ENCODE peak calls at places on chromosomes 16 and 17, in six cellular contexts. H, Z, J, A, Q and P are unnamed samples.

GRCh38 chr16:79599256-79599836 is 1.2 kb downstream of the MAF start:
- DNase-seq in H (no peak), Z (peak), J (no peak), A (no peak), Q (peak), P (no peak)

GRCh38 chr16:29664133-29664912 is 1.3 kb downstream of the SPN start:
- DNase-seq in H (no peak), Z (no peak), J (peak), A (no peak), Q (no peak), P (no peak)

GRCh38 chr16:75402821-75403475 is 30.4 kb downstream of the CFDP1 start:
- DNase-seq in H (peak), Z (no peak), J (peak), A (no peak), Q (peak), P (no peak)

GRCh38 chr16:83215417-83216001 is 588.7 kb downstream of the CDH13 start:
- DNase-seq in H (peak), Z (peak), J (peak), A (no peak), Q (peak), P (no peak)

GRCh38 chr16:79093554-79093967 is 507.0 kb downstream of the MAF start:
- DNase-seq in H (no peak), Z (no peak), J (peak), A (no peak), Q (no peak), P (no peak)

GRCh38 chr16:35533683-35534082 is 2074.3 kb downstream of the TP53TG3F start:
- DNase-seq in H (peak), Z (no peak), J (no peak), A (no peak), Q (no peak), P (no peak)

GRCh38 chr17:82358467-82359350 is at the start of gene TEX19:
- DNase-seq in H (no peak), Z (no peak), J (peak), A (no peak), Q (no peak), P (no peak)

GRCh38 chr17:35152741-35153140 is 5.1 kb downstream of the UNC45B start:
- DNase-seq in H (no peak), Z (no peak), J (no peak), A (no peak), Q (no peak), P (no peak)

GRCh38 chr17:19645608-19646250 is 2.8 kb upstream of the ALDH3A2 start:
- DNase-seq in H (no peak), Z (peak), J (peak), A (no peak), Q (peak), P (no peak)

GRCh38 chr17:51060396-51060795 is 60.3 kb downstream of the SPAG9 start:
- DNase-seq in H (no peak), Z (no peak), J (no peak), A (no peak), Q (no peak), P (no peak)

GRCh38 chr17:14211778-14212177 is 24.9 kb downstream of the CDRT15 start:
- DNase-seq in H (no peak), Z (peak), J (peak), A (no peak), Q (no peak), P (no peak)

GRCh38 chr17:47846741-47847340 is 4.1 kb downstream of the SP6 start:
- DNase-seq in H (no peak), Z (peak), J (no peak), A (no peak), Q (no peak), P (no peak)

GRCh38 chr17:47848198-47848513 is 2.8 kb downstream of the SP6 start:
- DNase-seq in H (no peak), Z (no peak), J (no peak), A (no peak), Q (no peak), P (no peak)

GRCh38 chr17:47844814-47845453 is 3.9 kb upstream of the SCRN2 start:
- DNase-seq in H (no peak), Z (no peak), J (peak), A (no peak), Q (no peak), P (no peak)

GRCh38 chr17:47850373-47850691 is 631 bp downstream of the SP6 start:
- DNase-seq in H (no peak), Z (no peak), J (no peak), A (no peak), Q (no peak), P (no peak)

GRCh38 chr17:47847341-47848197 is 3.4 kb downstream of the SP6 start:
- DNase-seq in H (no peak), Z (peak), J (no peak), A (no peak), Q (no peak), P (no peak)
- TF ChIP-seq POLR2AphosphoS5 in H (no peak), Z (no peak), J (no peak), A (no peak), Q (no peak), P (no peak)

DNA sequence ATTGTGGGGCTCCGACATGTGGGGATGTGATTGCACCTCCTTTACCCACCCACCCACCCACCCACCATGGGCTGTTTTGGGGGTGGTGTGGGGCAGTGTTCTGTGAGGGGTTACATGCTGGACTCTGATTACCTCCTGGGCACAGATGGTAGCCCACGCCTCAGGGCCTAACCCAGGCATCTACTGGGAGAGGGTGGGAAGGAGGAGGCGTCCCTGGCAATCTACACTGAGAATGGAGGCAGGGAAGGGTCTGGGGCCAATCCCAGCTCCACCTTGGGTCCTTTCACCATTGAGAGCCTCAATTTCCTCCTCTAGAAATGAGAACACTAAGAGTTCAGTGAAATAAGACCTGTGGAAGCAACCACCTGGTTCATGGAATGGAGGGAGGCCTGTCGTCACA is 11.7 kb upstream of the DOK4 start:
- DNase-seq in H (no peak), Z (no peak), J (no peak), A (no peak), Q (no peak), P (no peak)
- H3K9ac ChIP-seq in H (no peak), Z (no peak), J (no peak), A (no peak), Q (no peak), P (no peak)

DNA sequence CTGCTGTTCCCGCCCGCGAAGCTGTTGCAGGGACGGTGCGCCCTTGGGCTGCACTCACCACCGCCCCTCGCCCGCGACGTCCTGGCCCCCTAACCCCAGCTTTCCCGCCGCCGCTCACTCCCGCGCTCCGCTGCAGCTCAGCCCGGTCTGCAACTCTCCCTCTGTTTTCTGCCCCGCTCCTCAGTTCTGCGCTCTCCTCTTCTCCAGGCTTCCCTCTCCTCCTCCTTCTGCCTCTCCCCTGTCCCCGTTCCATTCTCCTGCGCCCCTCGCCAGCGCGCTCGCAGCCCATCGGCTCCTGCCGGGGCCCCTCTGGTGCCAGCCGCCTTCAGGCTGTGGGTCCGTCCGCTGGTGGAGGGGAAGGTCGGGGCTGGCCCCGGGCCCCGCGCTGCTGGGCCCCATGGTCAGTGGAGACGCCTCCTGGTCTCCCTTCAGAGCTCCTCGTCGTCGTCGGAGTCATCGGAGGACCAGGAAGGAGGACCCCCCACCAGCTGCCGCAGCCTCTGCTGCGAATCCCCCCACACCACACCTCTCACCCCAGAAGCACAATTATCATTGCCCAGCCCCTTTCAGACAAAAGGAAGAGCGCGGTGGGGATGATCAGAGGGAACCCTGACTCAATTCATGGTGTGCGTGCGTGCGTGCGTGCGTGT is 223.2 kb upstream of the FOXF1 start:
- DNase-seq in H (no peak), Z (peak), J (no peak), A (no peak), Q (no peak), P (no peak)
- TF ChIP-seq EZH2 in H (no peak), Z (peak), J (no peak), A (no peak), Q (peak), P (peak)

DNA sequence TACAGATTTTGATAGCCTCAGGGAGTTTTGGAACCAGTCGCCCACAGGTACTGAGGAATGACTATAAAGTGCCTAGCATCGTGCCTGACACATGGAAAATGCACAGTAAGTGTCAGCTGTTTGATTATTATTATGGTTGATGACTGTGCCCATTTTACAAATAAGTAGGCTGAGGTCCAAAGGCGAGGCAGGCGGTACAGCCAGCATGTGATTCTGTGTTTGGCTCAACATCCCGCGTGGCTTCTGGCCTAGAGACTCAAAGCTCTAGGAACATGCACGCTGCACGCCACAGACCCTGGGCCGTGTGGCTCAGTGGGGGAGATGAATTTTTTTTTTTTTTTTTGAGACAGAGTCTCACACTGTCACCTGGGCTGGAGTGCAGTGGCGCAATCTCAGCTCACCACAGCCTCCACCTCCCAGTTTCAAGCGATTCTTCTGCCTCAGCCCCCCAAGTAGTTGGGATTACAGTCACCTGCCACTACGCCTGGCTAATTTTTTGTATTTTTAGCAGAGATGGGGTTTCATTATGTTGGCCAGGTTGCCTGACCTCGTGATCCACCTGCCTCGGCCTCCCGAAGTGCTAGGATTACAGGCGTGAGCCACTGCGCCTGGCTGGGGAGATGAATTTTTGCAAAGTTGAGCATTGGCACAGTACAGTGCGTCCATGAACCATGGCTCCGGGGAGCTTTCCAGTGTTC is 57.7 kb downstream of the NKD1 start:
- DNase-seq in H (no peak), Z (no peak), J (no peak), A (no peak), Q (no peak), P (no peak)
- TF ChIP-seq POLR2AphosphoS5 in H (no peak), Z (no peak), J (no peak), A (no peak), Q (no peak), P (no peak)